ENCODE peak calls at places on chromosomes 7 and 10, in five cellular contexts. One of them, this sample, is unnamed.

GRCh38 chr7:901388-902154 is 25.2 kb downstream of the GET4 start:
- DNase-seq in heart right ventricle: peak; percentile 81
- DNase-seq in CD4-positive, alpha-beta T cell: no peak
- DNase-seq in IMR-90: peak; percentile 82
- DNase-seq in suprapubic skin: no peak
- DNase-seq in this sample: peak; percentile 39

GRCh38 chr10:45532501-45532900 is 140.1 kb downstream of the ZFAND4 start:
- DNase-seq in heart right ventricle: no peak
- DNase-seq in CD4-positive, alpha-beta T cell: no peak
- DNase-seq in IMR-90: no peak
- DNase-seq in suprapubic skin: no peak
- DNase-seq in this sample: no peak

GRCh38 chr7:129607471-129608120 is 3.9 kb upstream of the NRF1 start:
- DNase-seq in heart right ventricle: no peak
- DNase-seq in CD4-positive, alpha-beta T cell: no peak
- DNase-seq in IMR-90: no peak
- DNase-seq in suprapubic skin: no peak
- DNase-seq in this sample: peak; percentile 21

GRCh38 chr7:816751-817671 is 15.3 kb upstream of the SUN1 start:
- DNase-seq in heart right ventricle: peak; percentile 44
- DNase-seq in CD4-positive, alpha-beta T cell: no peak
- DNase-seq in IMR-90: no peak
- DNase-seq in suprapubic skin: no peak
- DNase-seq in this sample: no peak

GRCh38 chr10:119189811-119190282 is 11.2 kb upstream of the PRDX3 start:
- DNase-seq in heart right ventricle: no peak
- DNase-seq in CD4-positive, alpha-beta T cell: no peak
- DNase-seq in IMR-90: peak; percentile 95
- DNase-seq in suprapubic skin: no peak
- DNase-seq in this sample: no peak

GRCh38 chr10:118953598-118953997 is 75.9 kb upstream of the NANOS1 start:
- DNase-seq in heart right ventricle: no peak
- DNase-seq in CD4-positive, alpha-beta T cell: no peak
- DNase-seq in IMR-90: no peak
- DNase-seq in suprapubic skin: peak; percentile 53
- DNase-seq in this sample: no peak

GRCh38 chr10:63675171-63675570 is 154.0 kb downstream of the REEP3 start:
- DNase-seq in heart right ventricle: no peak
- DNase-seq in CD4-positive, alpha-beta T cell: no peak
- DNase-seq in IMR-90: peak; percentile 62
- DNase-seq in suprapubic skin: no peak
- DNase-seq in this sample: no peak

GRCh38 chr10:61608255-61609040 is 54.3 kb upstream of the CABCOCO1 start:
- DNase-seq in heart right ventricle: no peak
- DNase-seq in CD4-positive, alpha-beta T cell: no peak
- DNase-seq in IMR-90: no peak
- DNase-seq in suprapubic skin: no peak
- DNase-seq in this sample: no peak

GRCh38 chr7:2757361-2757903 is 69.4 kb downstream of the AMZ1 start:
- DNase-seq in heart right ventricle: peak; percentile 54
- DNase-seq in CD4-positive, alpha-beta T cell: no peak
- DNase-seq in IMR-90: no peak
- DNase-seq in suprapubic skin: no peak
- DNase-seq in this sample: no peak

GRCh38 chr7:130994378-130995115 is 260.5 kb upstream of the KLF14 start:
- DNase-seq in heart right ventricle: peak; percentile 33
- DNase-seq in CD4-positive, alpha-beta T cell: no peak
- DNase-seq in IMR-90: no peak
- DNase-seq in suprapubic skin: no peak
- DNase-seq in this sample: no peak

GRCh38 chr10:129960493-129961273 is 3.4 kb downstream of the EBF3 start:
- DNase-seq in heart right ventricle: no peak
- DNase-seq in CD4-positive, alpha-beta T cell: no peak
- DNase-seq in IMR-90: no peak
- DNase-seq in suprapubic skin: peak; percentile 15
- DNase-seq in this sample: no peak

GRCh38 chr7:70829221-70830059 is 302.5 kb upstream of the GALNT17 start:
- DNase-seq in heart right ventricle: peak; percentile 63
- DNase-seq in CD4-positive, alpha-beta T cell: peak; percentile 29
- DNase-seq in IMR-90: peak; percentile 56
- DNase-seq in suprapubic skin: peak; percentile 82
- DNase-seq in this sample: peak; percentile 61

GRCh38 chr7:35430547-35431153 is 176.8 kb upstream of the TBX20 start:
- DNase-seq in heart right ventricle: no peak
- DNase-seq in CD4-positive, alpha-beta T cell: no peak
- DNase-seq in IMR-90: no peak
- DNase-seq in suprapubic skin: no peak
- DNase-seq in this sample: no peak

GRCh38 chr7:55147101-55147500 is 128.3 kb downstream of the EGFR start:
- DNase-seq in heart right ventricle: no peak
- DNase-seq in CD4-positive, alpha-beta T cell: no peak
- DNase-seq in IMR-90: no peak
- DNase-seq in suprapubic skin: no peak
- DNase-seq in this sample: no peak

GRCh38 chr7:158123214-158123613 is 464.4 kb downstream of the PTPRN2 start:
- DNase-seq in heart right ventricle: no peak
- DNase-seq in CD4-positive, alpha-beta T cell: no peak
- DNase-seq in IMR-90: no peak
- DNase-seq in suprapubic skin: peak; percentile 74
- DNase-seq in this sample: no peak

GRCh38 chr7:158124671-158125079 is 462.9 kb downstream of the PTPRN2 start:
- DNase-seq in heart right ventricle: no peak
- DNase-seq in CD4-positive, alpha-beta T cell: no peak
- DNase-seq in IMR-90: no peak
- DNase-seq in suprapubic skin: peak; percentile 67
- DNase-seq in this sample: no peak

GRCh38 chr7:158125721-158126120 is 461.9 kb downstream of the PTPRN2 start:
- DNase-seq in heart right ventricle: no peak
- DNase-seq in CD4-positive, alpha-beta T cell: no peak
- DNase-seq in IMR-90: no peak
- DNase-seq in suprapubic skin: peak; percentile 47
- DNase-seq in this sample: no peak

GRCh38 chr7:158125091-158125490 is 462.5 kb downstream of the PTPRN2 start:
- DNase-seq in heart right ventricle: no peak
- DNase-seq in CD4-positive, alpha-beta T cell: no peak
- DNase-seq in IMR-90: no peak
- DNase-seq in suprapubic skin: peak; percentile 74
- DNase-seq in this sample: no peak

DNA sequence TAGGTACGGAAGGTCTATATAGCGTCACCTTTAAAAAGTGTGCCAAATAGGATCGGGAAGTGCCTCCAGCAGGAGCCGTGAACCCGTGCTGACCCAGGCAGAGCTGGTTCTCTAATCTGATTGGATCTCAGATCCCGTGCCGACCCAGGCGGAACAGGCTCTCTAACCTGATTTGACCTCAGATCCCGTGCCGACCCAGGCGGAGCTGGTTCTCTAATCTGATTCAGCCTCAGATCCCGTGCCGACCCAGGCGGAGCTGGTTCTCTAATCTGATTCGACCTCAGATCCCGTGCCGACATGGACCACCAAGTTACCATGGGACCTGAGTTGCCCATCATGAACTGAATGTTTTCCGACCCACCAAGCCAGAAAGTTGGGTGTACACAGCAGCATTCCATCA is 463.9 kb downstream of the PTPRN2 start:
- DNase-seq in heart right ventricle: no peak
- DNase-seq in CD4-positive, alpha-beta T cell: no peak
- DNase-seq in IMR-90: no peak
- DNase-seq in suprapubic skin: peak; percentile 49
- DNase-seq in this sample: no peak
- H3K9me3 ChIP-seq in heart right ventricle: no peaks in the 10 kb centered on the region
- H3K9me3 ChIP-seq in CD4-positive, alpha-beta T cell: peaks cover under 1% of the 10 kb centered on the region
- H3K9me3 ChIP-seq in IMR-90: peaks cover 56% of the 10 kb centered on the region
- H3K9me3 ChIP-seq in suprapubic skin: peaks cover 14% of the 10 kb centered on the region
- H3K9me3 ChIP-seq in this sample: no peaks in the 10 kb centered on the region

GRCh38 chr7:92622680-92623079 is 32.5 kb upstream of the FAM133B start:
- DNase-seq in heart right ventricle: no peak
- DNase-seq in CD4-positive, alpha-beta T cell: no peak
- DNase-seq in IMR-90: no peak
- DNase-seq in suprapubic skin: no peak
- DNase-seq in this sample: no peak
- H3K9me3 ChIP-seq in heart right ventricle: no peaks in the 10 kb centered on the region
- H3K9me3 ChIP-seq in CD4-positive, alpha-beta T cell: no peaks in the 10 kb centered on the region
- H3K9me3 ChIP-seq in IMR-90: no peaks in the 10 kb centered on the region
- H3K9me3 ChIP-seq in suprapubic skin: no peaks in the 10 kb centered on the region
- H3K9me3 ChIP-seq in this sample: no peaks in the 10 kb centered on the region

GRCh38 chr7:153390955-153391354 is 631.4 kb downstream of the ACTR3B start:
- DNase-seq in heart right ventricle: no peak
- DNase-seq in CD4-positive, alpha-beta T cell: no peak
- DNase-seq in IMR-90: no peak
- DNase-seq in suprapubic skin: no peak
- DNase-seq in this sample: no peak

GRCh38 chr7:153392726-153393125 is 633.2 kb downstream of the ACTR3B start:
- DNase-seq in heart right ventricle: no peak
- DNase-seq in CD4-positive, alpha-beta T cell: no peak
- DNase-seq in IMR-90: no peak
- DNase-seq in suprapubic skin: no peak
- DNase-seq in this sample: no peak

GRCh38 chr7:153386581-153386980 is 627.0 kb downstream of the ACTR3B start:
- DNase-seq in heart right ventricle: no peak
- DNase-seq in CD4-positive, alpha-beta T cell: no peak
- DNase-seq in IMR-90: no peak
- DNase-seq in suprapubic skin: no peak
- DNase-seq in this sample: no peak

GRCh38 chr7:153388611-153389010 is 629.1 kb downstream of the ACTR3B start:
- DNase-seq in heart right ventricle: no peak
- DNase-seq in CD4-positive, alpha-beta T cell: no peak
- DNase-seq in IMR-90: no peak
- DNase-seq in suprapubic skin: no peak
- DNase-seq in this sample: no peak

DNA sequence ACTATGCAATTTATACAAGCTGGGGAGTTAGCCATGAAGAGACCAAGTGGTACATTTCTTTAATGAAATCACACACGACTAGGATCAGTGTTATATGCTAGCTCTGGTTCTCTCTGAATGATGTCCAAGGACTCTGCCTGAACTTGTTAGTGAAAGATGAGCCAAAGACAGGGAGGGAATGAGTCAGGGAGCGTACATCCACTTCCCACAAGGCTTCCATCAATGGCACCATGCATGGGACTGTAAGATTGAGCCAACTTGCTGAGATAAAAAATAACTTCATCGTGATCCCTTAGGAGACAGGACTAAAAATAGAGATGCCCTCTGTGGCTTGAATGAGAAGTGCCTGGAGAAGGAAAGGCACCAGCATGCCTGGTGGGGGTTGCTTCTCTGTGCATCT is 629.7 kb downstream of the ACTR3B start:
- DNase-seq in heart right ventricle: no peak
- DNase-seq in CD4-positive, alpha-beta T cell: no peak
- DNase-seq in IMR-90: no peak
- DNase-seq in suprapubic skin: no peak
- DNase-seq in this sample: no peak
- H3K9me3 ChIP-seq in heart right ventricle: no peaks in the 10 kb centered on the region
- H3K9me3 ChIP-seq in CD4-positive, alpha-beta T cell: peaks cover 6% of the 10 kb centered on the region
- H3K9me3 ChIP-seq in IMR-90: peaks cover 25% of the 10 kb centered on the region
- H3K9me3 ChIP-seq in suprapubic skin: no peaks in the 10 kb centered on the region
- H3K9me3 ChIP-seq in this sample: no peaks in the 10 kb centered on the region

GRCh38 chr10:128571745-128572144 is 445.5 kb upstream of the MKI67 start:
- DNase-seq in heart right ventricle: no peak
- DNase-seq in CD4-positive, alpha-beta T cell: no peak
- DNase-seq in IMR-90: no peak
- DNase-seq in suprapubic skin: no peak
- DNase-seq in this sample: no peak
- H3K9me3 ChIP-seq in heart right ventricle: no peaks in the 10 kb centered on the region
- H3K9me3 ChIP-seq in CD4-positive, alpha-beta T cell: no peaks in the 10 kb centered on the region
- H3K9me3 ChIP-seq in IMR-90: peaks cover 44% of the 10 kb centered on the region
- H3K9me3 ChIP-seq in suprapubic skin: no peaks in the 10 kb centered on the region
- H3K9me3 ChIP-seq in this sample: no peaks in the 10 kb centered on the region

DNA sequence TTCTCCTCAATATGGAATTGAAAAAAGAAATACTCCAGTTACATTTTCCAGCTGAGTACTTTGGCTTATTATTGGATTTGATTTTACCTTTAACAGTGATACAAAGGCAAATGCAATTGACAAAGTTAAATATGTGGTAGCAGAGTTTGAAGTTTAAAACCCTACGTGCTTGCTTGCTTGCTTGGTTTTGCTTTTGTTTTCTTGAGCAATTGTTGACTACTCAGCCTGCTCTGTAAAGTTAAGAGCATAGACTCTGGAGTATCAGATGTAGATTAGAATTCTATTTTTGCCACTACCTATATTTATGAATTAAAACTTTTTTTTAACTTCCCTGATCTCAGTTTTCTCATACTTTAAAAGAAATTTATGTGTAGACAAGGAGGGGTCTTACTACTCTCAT is 51.4 kb downstream of the PCDH15 start:
- DNase-seq in heart right ventricle: no peak
- DNase-seq in CD4-positive, alpha-beta T cell: no peak
- DNase-seq in IMR-90: no peak
- DNase-seq in suprapubic skin: no peak
- DNase-seq in this sample: no peak
- H3K9me3 ChIP-seq in heart right ventricle: no peaks in the 10 kb centered on the region
- H3K9me3 ChIP-seq in CD4-positive, alpha-beta T cell: no peaks in the 10 kb centered on the region
- H3K9me3 ChIP-seq in IMR-90: no peaks in the 10 kb centered on the region
- H3K9me3 ChIP-seq in suprapubic skin: no peaks in the 10 kb centered on the region
- H3K9me3 ChIP-seq in this sample: no peaks in the 10 kb centered on the region